ENCODE peak calls at places on chromosomes 12 and 14, in ten cellular contexts. F is body of pancreas, J is transverse colon, U is fibroblast of lung, W is A549, I is cardiac fibroblast, X is uterus, V is neural progenitor cell, Y is IMR-90, M is right atrium auricular region. S is an unnamed sample.

GRCh38 chr12:113462117-113462774 is 9.4 kb downstream of the LHX5 start:
- DNase-seq in F (peak), J (peak), U (peak), W (peak), I (peak), X (peak), V (peak), Y (peak), M (peak), S (peak)

GRCh38 chr14:90088160-90088559 is 26.4 kb downstream of the KCNK13 start:
- DNase-seq in F (no peak), J (no peak), U (no peak), W (no peak), I (no peak), X (no peak), V (no peak), Y (no peak), M (no peak), S (no peak)

GRCh38 chr14:76782115-76782884 is 21.0 kb downstream of the VASH1 start:
- DNase-seq in F (no peak), J (no peak), U (no peak), W (no peak), I (no peak), X (no peak), V (no peak), Y (no peak), M (peak), S (no peak)

GRCh38 chr14:100900837-100901390 is 2.6 kb downstream of the RTL1 start:
- DNase-seq in F (peak), J (peak), U (no peak), W (peak), I (no peak), X (no peak), V (peak), Y (no peak), M (peak), S (peak)

GRCh38 chr12:22530-23201 is 43.9 kb upstream of the IQSEC3 start:
- DNase-seq in F (no peak), J (no peak), U (no peak), W (no peak), I (no peak), X (no peak), V (no peak), Y (no peak), M (no peak), S (no peak)

GRCh38 chr14:40599726-40600125 is 1007.0 kb upstream of the LRFN5 start:
- DNase-seq in F (no peak), J (no peak), U (no peak), W (no peak), I (no peak), X (no peak), V (no peak), Y (no peak), M (no peak), S (no peak)

GRCh38 chr14:68733086-68733621 is 59.7 kb downstream of the ZFP36L1 start:
- DNase-seq in F (no peak), J (no peak), U (no peak), W (no peak), I (peak), X (no peak), V (no peak), Y (no peak), M (no peak), S (no peak)

GRCh38 chr14:103097994-103098957 is 3.8 kb downstream of the EXOC3L4 start:
- DNase-seq in F (no peak), J (no peak), U (no peak), W (no peak), I (no peak), X (no peak), V (no peak), Y (no peak), M (no peak), S (no peak)

GRCh38 chr14:69101331-69101826 is 51.5 kb downstream of the DCAF5 start:
- DNase-seq in F (no peak), J (no peak), U (peak), W (peak), I (peak), X (peak), V (peak), Y (peak), M (no peak), S (no peak)

GRCh38 chr12:89707992-89708792 is 446 bp downstream of the ATP2B1 start:
- DNase-seq in F (peak), J (peak), U (no peak), W (peak), I (peak), X (peak), V (peak), Y (peak), M (no peak), S (peak)

GRCh38 chr12:89704457-89704856 is 4.2 kb downstream of the ATP2B1 start:
- DNase-seq in F (no peak), J (no peak), U (no peak), W (no peak), I (no peak), X (no peak), V (no peak), Y (no peak), M (no peak), S (no peak)

GRCh38 chr12:89707623-89707991 is 1.0 kb downstream of the ATP2B1 start:
- DNase-seq in F (peak), J (peak), U (no peak), W (no peak), I (no peak), X (peak), V (peak), Y (no peak), M (no peak), S (peak)

GRCh38 chr12:89708793-89709156 is at the start of gene ATP2B1:
- DNase-seq in F (peak), J (peak), U (peak), W (peak), I (peak), X (peak), V (peak), Y (peak), M (peak), S (peak)

DNA sequence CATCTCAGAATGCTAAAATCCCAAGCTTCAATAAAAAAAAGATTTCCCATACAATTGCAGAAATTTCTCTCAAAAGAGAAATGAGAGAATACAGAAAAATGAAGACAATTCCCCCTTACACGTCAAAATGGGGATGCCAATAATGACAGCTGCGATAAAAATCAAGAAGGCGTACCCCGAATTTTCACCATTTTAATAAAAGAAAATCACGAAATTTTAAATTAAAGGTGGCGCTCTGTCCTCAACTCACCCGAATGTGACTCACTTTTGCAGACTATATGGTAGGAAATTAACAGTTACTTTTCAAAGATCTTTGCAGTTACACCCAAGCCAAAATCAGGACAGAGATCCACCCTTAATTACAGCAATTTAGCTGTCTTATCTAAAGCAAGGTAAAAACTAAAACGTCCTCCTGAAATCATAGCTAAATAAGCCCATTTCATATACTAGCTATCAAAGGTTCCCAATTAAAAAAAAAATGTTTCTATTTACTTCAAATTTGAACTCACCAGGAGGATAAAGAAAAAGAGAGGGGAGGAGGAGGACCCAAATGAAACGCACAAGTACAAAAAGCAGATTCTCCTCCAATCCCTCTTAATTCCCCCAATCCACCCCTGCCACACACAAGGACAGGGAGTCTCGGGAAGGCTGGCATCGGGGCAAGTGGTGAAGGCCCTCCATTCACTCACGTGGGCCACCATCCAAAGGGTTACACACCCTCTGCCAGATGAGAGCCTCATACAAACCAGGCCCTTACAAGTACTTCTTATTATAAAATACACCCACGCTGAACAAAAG is 1.9 kb downstream of the ATP2B1 start:
- DNase-seq in F (no peak), J (no peak), U (peak), W (peak), I (peak), X (peak), V (peak), Y (peak), M (no peak), S (peak)
- H3K4me3 ChIP-seq in F (no peak), J (peak), U (peak), W (peak), I (peak), X (peak), V (peak), Y (peak), M (peak), S (peak)

GRCh38 chr12:13130981-13131380 is 27.5 kb upstream of the GSG1 start:
- DNase-seq in F (no peak), J (no peak), U (no peak), W (no peak), I (no peak), X (no peak), V (no peak), Y (no peak), M (no peak), S (no peak)

GRCh38 chr12:13133886-13134285 is 30.4 kb upstream of the GSG1 start:
- DNase-seq in F (no peak), J (no peak), U (no peak), W (no peak), I (no peak), X (no peak), V (no peak), Y (no peak), M (no peak), S (no peak)

DNA sequence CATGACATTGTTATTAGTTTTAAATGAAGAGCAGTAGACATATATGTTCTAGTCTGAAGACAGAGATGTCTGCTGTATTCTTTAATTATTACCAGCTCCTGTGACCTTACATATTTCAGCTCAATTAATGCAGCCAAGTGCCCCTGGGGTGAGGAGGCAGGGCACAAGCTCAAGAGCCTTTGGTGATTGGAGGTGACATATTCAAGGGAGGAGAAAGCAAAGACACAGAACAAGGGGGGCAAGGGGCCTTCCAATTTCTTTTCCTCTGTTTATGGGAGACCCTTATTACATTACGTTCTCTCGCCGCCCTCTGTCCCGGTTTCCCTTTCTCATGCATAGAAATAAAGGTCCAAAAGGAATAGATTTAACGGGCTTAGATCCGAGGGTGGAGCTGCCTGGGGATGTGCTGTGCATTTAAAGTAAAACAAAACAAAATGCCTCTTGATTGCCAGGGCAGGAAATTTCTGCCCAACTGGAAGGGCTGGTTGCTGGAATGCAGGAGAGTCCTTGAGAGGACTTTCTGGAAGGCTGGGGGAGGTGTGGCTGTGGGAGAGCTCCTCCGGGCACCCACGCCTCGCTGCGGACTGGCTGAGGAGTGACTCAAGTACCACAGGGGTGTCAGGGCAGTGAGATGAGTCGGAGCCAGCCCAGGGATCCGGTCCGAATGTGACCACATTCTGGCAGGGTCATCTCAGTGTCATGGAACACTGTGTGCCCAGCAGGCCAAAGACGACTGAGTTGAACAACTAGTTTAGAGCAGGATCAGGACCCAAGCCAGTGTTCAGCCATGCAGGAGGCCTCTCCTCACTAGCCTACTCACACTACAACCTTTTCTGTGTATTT is 32.1 kb upstream of the GSG1 start:
- DNase-seq in F (peak), J (no peak), U (peak), W (peak), I (peak), X (no peak), V (no peak), Y (peak), M (peak), S (no peak)
- TF ChIP-seq CTCF in F (peak), J (no peak), U (no peak), W (no peak), I (no peak), X (no peak), V (no peak), Y (peak), M (no peak), S (no peak)

DNA sequence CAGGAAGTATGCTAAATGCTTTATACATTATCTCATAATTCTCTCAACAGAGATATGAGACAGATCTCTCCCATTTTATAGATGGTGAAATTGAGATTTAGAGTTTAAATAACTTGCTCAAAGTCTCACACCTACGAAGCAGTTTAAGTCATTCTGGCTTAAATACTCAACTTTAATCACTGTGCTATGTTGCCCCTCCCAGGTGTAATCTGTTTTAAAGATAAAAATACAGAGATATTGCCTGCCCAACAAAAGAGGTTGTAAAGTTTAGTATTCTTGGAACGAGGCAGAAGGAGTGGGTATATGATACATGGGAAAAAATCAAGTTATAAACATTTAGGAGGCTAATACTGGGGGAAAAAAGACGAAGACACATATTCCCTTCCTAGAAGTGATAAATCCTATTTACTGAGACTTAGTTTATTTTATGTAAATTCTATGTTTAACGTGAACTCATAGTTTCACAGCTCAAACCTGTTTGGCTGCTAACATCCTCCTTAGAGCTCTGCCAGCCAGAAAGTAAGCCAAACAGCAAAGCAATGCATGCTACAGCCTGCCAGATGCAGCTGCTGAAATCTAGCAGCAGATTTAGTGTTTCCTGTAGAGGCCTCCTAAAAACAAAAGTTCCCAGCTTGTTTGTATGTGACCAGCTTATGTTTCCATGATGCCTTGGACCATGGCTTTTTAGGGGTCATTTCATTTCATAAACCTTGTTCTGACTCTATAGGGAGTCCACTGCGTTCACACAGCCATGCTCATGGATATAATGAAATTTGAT is 157.0 kb upstream of the LRIG3 start:
- DNase-seq in F (no peak), J (peak), U (peak), W (no peak), I (peak), X (no peak), V (peak), Y (peak), M (no peak), S (no peak)
- H3K4me3 ChIP-seq in F (no peak), J (no peak), U (no peak), W (no peak), I (no peak), X (no peak), V (no peak), Y (no peak), M (no peak), S (no peak)

DNA sequence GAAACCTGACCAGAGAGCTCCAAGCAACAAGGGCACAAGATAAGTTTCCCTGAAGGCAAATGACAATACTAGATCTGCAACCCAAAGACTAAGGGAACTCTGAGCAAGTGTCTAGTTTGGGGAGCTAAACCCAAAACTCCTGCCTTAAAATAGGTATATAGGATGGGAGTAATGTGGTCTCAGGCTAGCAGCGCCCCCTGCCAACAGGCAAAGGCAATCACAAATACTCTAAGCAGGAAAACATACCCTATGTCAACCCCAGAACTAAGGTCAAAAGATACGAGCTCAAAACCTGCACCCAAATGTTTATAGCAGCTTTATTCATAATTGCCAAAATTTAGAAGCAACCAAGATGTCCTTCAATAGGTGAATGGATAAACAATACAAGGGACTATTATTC is 218.8 kb downstream of the ITPR2 start:
- DNase-seq in F (peak), J (peak), U (peak), W (peak), I (peak), X (peak), V (peak), Y (peak), M (no peak), S (peak)
- TF ChIP-seq CTCF in F (peak), J (peak), U (peak), W (peak), I (peak), X (no peak), V (peak), Y (peak), M (peak), S (peak)

GRCh38 chr12:62436164-62436503 is 30.5 kb upstream of the MON2 start:
- DNase-seq in F (no peak), J (no peak), U (no peak), W (no peak), I (no peak), X (no peak), V (no peak), Y (no peak), M (no peak), S (no peak)
- H3K4me3 ChIP-seq in F (no peak), J (no peak), U (no peak), W (no peak), I (no peak), X (no peak), V (peak), Y (no peak), M (no peak), S (no peak)

DNA sequence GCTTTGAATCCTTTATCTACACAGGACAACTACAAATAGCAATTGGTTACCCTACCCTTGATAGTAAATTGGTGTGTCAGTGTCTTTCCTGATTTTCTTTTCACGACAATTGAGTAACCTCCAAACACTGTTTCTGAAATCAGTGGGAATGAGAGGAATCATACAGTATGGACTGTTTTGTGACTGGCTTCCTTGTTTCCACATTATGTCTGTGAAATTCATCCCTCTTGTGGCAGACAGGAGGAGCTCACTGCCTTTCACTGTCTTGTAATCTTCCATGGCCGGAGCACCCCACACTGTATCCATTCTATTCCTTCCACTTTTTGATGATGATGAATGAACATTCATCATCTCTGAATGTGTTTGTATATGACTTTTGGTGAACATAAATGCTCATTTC is 164.0 kb upstream of the PZP start:
- DNase-seq in F (no peak), J (no peak), U (peak), W (peak), I (peak), X (no peak), V (peak), Y (peak), M (no peak), S (no peak)
- TF ChIP-seq CTCF in F (no peak), J (no peak), U (peak), W (no peak), I (peak), X (no peak), V (peak), Y (no peak), M (no peak), S (peak)

GRCh38 chr12:34404377-34405285 is 382.3 kb downstream of the ALG10 start:
- DNase-seq in F (no peak), J (peak), U (no peak), W (no peak), I (no peak), X (peak), V (no peak), Y (no peak), M (peak), S (peak)

GRCh38 chr12:34405286-34406227 is 383.3 kb downstream of the ALG10 start:
- DNase-seq in F (peak), J (peak), U (no peak), W (no peak), I (no peak), X (peak), V (no peak), Y (no peak), M (peak), S (no peak)

GRCh38 chr12:34402899-34403705 is 380.8 kb downstream of the ALG10 start:
- DNase-seq in F (peak), J (peak), U (no peak), W (no peak), I (no peak), X (peak), V (no peak), Y (no peak), M (peak), S (peak)

GRCh38 chr12:34402228-34402898 is 380.1 kb downstream of the ALG10 start:
- DNase-seq in F (no peak), J (peak), U (no peak), W (no peak), I (no peak), X (peak), V (no peak), Y (no peak), M (peak), S (peak)

DNA sequence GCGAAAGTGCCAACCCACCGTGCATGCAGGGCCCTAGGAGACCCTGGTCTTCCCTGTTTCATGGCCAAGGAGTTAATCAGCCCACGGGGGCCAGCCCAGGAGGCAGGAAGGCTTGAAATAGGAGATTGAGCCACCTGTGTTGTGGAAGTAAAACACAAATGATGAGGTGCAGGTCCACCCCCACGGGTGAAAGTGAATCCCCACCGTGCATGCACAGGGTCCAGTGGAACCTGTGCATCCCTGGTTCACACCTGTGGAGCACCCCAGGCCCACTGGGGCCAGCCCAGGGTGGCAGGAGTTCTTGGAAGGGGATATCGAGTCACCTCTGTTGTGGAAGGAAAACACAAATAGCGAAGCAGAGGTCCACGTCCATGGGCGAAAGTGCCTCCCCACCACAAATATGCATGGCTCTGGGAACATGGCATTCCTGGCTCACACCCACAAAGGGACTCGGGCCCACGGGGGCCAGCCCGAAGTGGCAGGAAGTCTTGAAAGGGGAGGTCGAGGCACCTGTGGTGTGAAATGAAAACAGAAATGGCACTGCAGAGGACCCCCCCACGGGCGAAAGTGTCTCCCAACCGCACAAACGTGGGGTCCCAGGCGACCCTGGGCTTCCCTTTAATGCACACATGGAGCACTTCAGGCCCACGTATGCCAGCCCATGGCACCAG is 381.5 kb downstream of the ALG10 start:
- DNase-seq in F (peak), J (peak), U (no peak), W (no peak), I (no peak), X (peak), V (no peak), Y (no peak), M (peak), S (no peak)
- H3K4me3 ChIP-seq in F (no peak), J (no peak), U (no peak), W (no peak), I (no peak), X (no peak), V (no peak), Y (no peak), M (no peak), S (no peak)